ENCODE peak calls at places on chromosomes 1 and 21, in ten cellular contexts. F is activated effector memory CD4-positive, alpha-beta T cell treated with Interleukin-2 at 50 U/mL for 16 hours; Q is sciatic nerve; H is MV-4-11; J is suprapubic skin; D is CD4-positive, alpha-beta T cell; Y is GM10248; N is activated CD8-positive, alpha-beta memory T cell treated with anti-CD3 and anti-CD28 coated beads, Interleukin-2, amount 10 ng/mL, durations not matched to agents 7 days and 5 days; I is T-helper 22 cell; G is mucosa of descending colon. L is an unnamed sample.

GRCh38 chr1:59039551-59039950 is 255.7 kb upstream of the JUN start:
- DNase-seq in F (no peak), Q (no peak), H (no peak), J (no peak), D (no peak), Y (no peak), N (no peak), I (no peak), G (no peak), L (no peak)

GRCh38 chr1:222073307-222073995 is 331.6 kb upstream of the DUSP10 start:
- DNase-seq in F (no peak), Q (no peak), H (no peak), J (no peak), D (no peak), Y (no peak), N (no peak), I (no peak), G (no peak), L (no peak)

GRCh38 chr1:55204997-55205396 is 10.2 kb downstream of the USP24 start:
- DNase-seq in F (no peak), Q (no peak), H (peak; percentile 18), J (no peak), D (no peak), Y (peak; percentile 52), N (peak; percentile 51), I (no peak), G (no peak), L (no peak)

GRCh38 chr1:29833596-29833995 is 597.3 kb downstream of the PTPRU start:
- DNase-seq in F (no peak), Q (no peak), H (no peak), J (no peak), D (no peak), Y (no peak), N (peak; percentile 7), I (no peak), G (peak; percentile 12), L (no peak)

GRCh38 chr1:154860154-154860870 is 9.8 kb downstream of the KCNN3 start:
- DNase-seq in F (no peak), Q (no peak), H (peak; percentile 77), J (no peak), D (no peak), Y (peak; percentile 81), N (no peak), I (no peak), G (peak; percentile 21), L (peak; percentile 31)

GRCh38 chr1:71046891-71047634 is 553 bp downstream of the PTGER3 start:
- DNase-seq in F (no peak), Q (no peak), H (no peak), J (peak; percentile 78), D (no peak), Y (peak; percentile 26), N (no peak), I (no peak), G (peak; percentile 10), L (peak; percentile 29)

GRCh38 chr1:197391303-197392226 is 123.5 kb downstream of the CRB1 start:
- DNase-seq in F (no peak), Q (no peak), H (peak; percentile 29), J (no peak), D (no peak), Y (no peak), N (no peak), I (no peak), G (no peak), L (no peak)

GRCh38 chr1:203610061-203610460 is 16.6 kb upstream of the ATP2B4 start:
- DNase-seq in F (no peak), Q (no peak), H (no peak), J (no peak), D (no peak), Y (no peak), N (no peak), I (no peak), G (peak; percentile 40), L (no peak)

GRCh38 chr1:8976896-8977295 is 31.2 kb downstream of the CA6 start:
- DNase-seq in F (no peak), Q (no peak), H (no peak), J (no peak), D (no peak), Y (no peak), N (no peak), I (no peak), G (peak; percentile 78), L (no peak)

GRCh38 chr1:167373398-167373797 is 144.9 kb downstream of the CD247 start:
- DNase-seq in F (no peak), Q (no peak), H (no peak), J (no peak), D (no peak), Y (no peak), N (no peak), I (no peak), G (peak; percentile 5), L (no peak)

GRCh38 chr1:53210954-53211353 is 9.5 kb downstream of the CZIB start:
- DNase-seq in F (no peak), Q (no peak), H (no peak), J (no peak), D (no peak), Y (no peak), N (no peak), I (no peak), G (no peak), L (no peak)

GRCh38 chr1:56867491-56867890 is 12.9 kb downstream of the C8A start:
- DNase-seq in F (no peak), Q (no peak), H (no peak), J (no peak), D (no peak), Y (no peak), N (no peak), I (no peak), G (no peak), L (no peak)

GRCh38 chr1:174051956-174052355 is 29.8 kb upstream of the RC3H1 start:
- DNase-seq in F (no peak), Q (peak; percentile 64), H (no peak), J (no peak), D (no peak), Y (no peak), N (no peak), I (no peak), G (peak; percentile 10), L (no peak)

GRCh38 chr1:159970932-159971342 is 16.9 kb upstream of the SLAMF9 start:
- DNase-seq in F (no peak), Q (no peak), H (no peak), J (no peak), D (no peak), Y (no peak), N (peak; percentile 18), I (no peak), G (peak; percentile 91), L (no peak)

GRCh38 chr1:43267291-43267805 is 2.4 kb upstream of the TMEM125 start:
- DNase-seq in F (no peak), Q (peak; percentile 34), H (no peak), J (no peak), D (no peak), Y (no peak), N (peak; percentile 37), I (no peak), G (peak; percentile 24), L (no peak)

GRCh38 chr1:231335663-231336602 is 1.7 kb downstream of the EXOC8 start:
- DNase-seq in F (no peak), Q (no peak), H (no peak), J (no peak), D (no peak), Y (no peak), N (no peak), I (no peak), G (no peak), L (no peak)

GRCh38 chr1:114135806-114136205 is 17.9 kb downstream of the SYT6 start:
- DNase-seq in F (no peak), Q (no peak), H (no peak), J (no peak), D (no peak), Y (no peak), N (no peak), I (no peak), G (no peak), L (no peak)

GRCh38 chr1:7444362-7444761 is 326.7 kb upstream of the VAMP3 start:
- DNase-seq in F (no peak), Q (no peak), H (peak; percentile 35), J (no peak), D (no peak), Y (no peak), N (no peak), I (no peak), G (no peak), L (no peak)

GRCh38 chr21:21458124-21458631 is 460.0 kb downstream of the NCAM2 start:
- DNase-seq in F (no peak), Q (no peak), H (no peak), J (no peak), D (no peak), Y (no peak), N (no peak), I (no peak), G (no peak), L (no peak)

GRCh38 chr1:192807221-192807967 is 1.4 kb upstream of the RGS2 start:
- DNase-seq in F (no peak), Q (no peak), H (peak; percentile 26), J (no peak), D (peak; percentile 7), Y (peak; percentile 18), N (no peak), I (peak; percentile 4), G (peak; percentile 14), L (no peak)

GRCh38 chr1:206012086-206012859 is 9.1 kb upstream of the RAB7B start:
- DNase-seq in F (no peak), Q (peak; percentile 81), H (peak; percentile 99), J (no peak), D (peak; percentile 4), Y (peak; percentile 70), N (peak; percentile 60), I (no peak), G (peak; percentile 91), L (peak; percentile 79)

GRCh38 chr1:21323091-21323490 is 32.8 kb upstream of the ECE1 start:
- DNase-seq in F (no peak), Q (no peak), H (no peak), J (no peak), D (no peak), Y (no peak), N (no peak), I (no peak), G (no peak), L (no peak)

GRCh38 chr1:85576256-85576641 is 4.3 kb upstream of the CCN1 start:
- DNase-seq in F (no peak), Q (no peak), H (no peak), J (no peak), D (no peak), Y (no peak), N (no peak), I (no peak), G (no peak), L (no peak)

GRCh38 chr1:47707887-47708535 is 270.2 kb downstream of the FOXD2 start:
- DNase-seq in F (no peak), Q (peak; percentile 62), H (no peak), J (peak; percentile 48), D (no peak), Y (no peak), N (no peak), I (no peak), G (peak; percentile 58), L (no peak)

GRCh38 chr1:2024887-2025286 is 5.7 kb downstream of the GABRD start:
- DNase-seq in F (no peak), Q (no peak), H (no peak), J (no peak), D (no peak), Y (no peak), N (no peak), I (no peak), G (no peak), L (no peak)

GRCh38 chr1:98253145-98253544 is 332.3 kb upstream of the DPYD start:
- DNase-seq in F (no peak), Q (no peak), H (no peak), J (no peak), D (no peak), Y (no peak), N (no peak), I (no peak), G (no peak), L (no peak)

GRCh38 chr1:199029401-199029800 is 390.6 kb downstream of the PTPRC start:
- DNase-seq in F (no peak), Q (no peak), H (no peak), J (no peak), D (no peak), Y (no peak), N (no peak), I (no peak), G (no peak), L (no peak)